ENCODE peak calls at places on chromosome 14, in nine cellular contexts. P, D, I, A, E, H, Z, M and N are unnamed samples.

GRCh38 chr14:86799244-86799647 is 1193.7 kb downstream of the GALC start:
- DNase-seq in P (peak), D (no peak), I (peak), A (peak), E (no peak), H (no peak), Z (peak), M (no peak), N (no peak)

GRCh38 chr14:92310776-92311375 is 12.1 kb upstream of the SLC24A4 start:
- DNase-seq in P (no peak), D (no peak), I (no peak), A (no peak), E (no peak), H (no peak), Z (no peak), M (no peak), N (no peak)

GRCh38 chr14:50943943-50944646 is at the start of gene PYGL:
- DNase-seq in P (no peak), D (peak), I (no peak), A (peak), E (peak), H (peak), Z (peak), M (peak), N (peak)

GRCh38 chr14:51684760-51685159 is 33.0 kb downstream of the FRMD6 start:
- DNase-seq in P (no peak), D (no peak), I (no peak), A (no peak), E (no peak), H (no peak), Z (no peak), M (no peak), N (no peak)

GRCh38 chr14:94689218-94689984 is 77.2 kb downstream of the SERPINA3 start:
- DNase-seq in P (peak), D (peak), I (no peak), A (peak), E (peak), H (peak), Z (peak), M (peak), N (peak)

GRCh38 chr14:101255765-101256125 is 305.6 kb upstream of the DIO3 start:
- DNase-seq in P (no peak), D (no peak), I (no peak), A (no peak), E (no peak), H (no peak), Z (no peak), M (no peak), N (no peak)

GRCh38 chr14:55123101-55123500 is 6.0 kb upstream of the LGALS3 start:
- DNase-seq in P (peak), D (no peak), I (no peak), A (no peak), E (no peak), H (no peak), Z (no peak), M (no peak), N (no peak)

GRCh38 chr14:22231022-22231421 is 358.0 kb downstream of the DAD1 start:
- DNase-seq in P (no peak), D (no peak), I (no peak), A (no peak), E (no peak), H (peak), Z (no peak), M (no peak), N (peak)

GRCh38 chr14:91253795-91254323 is 9.4 kb upstream of the GPR68 start:
- DNase-seq in P (no peak), D (no peak), I (no peak), A (no peak), E (no peak), H (no peak), Z (no peak), M (no peak), N (no peak)

GRCh38 chr14:100554082-100554677 is 33.0 kb downstream of the BEGAIN start:
- DNase-seq in P (no peak), D (no peak), I (no peak), A (peak), E (no peak), H (no peak), Z (peak), M (peak), N (no peak)

GRCh38 chr14:71852201-71852600 is 80.0 kb upstream of the RGS6 start:
- DNase-seq in P (no peak), D (no peak), I (no peak), A (no peak), E (no peak), H (no peak), Z (no peak), M (no peak), N (no peak)

GRCh38 chr14:22539831-22540230 is 49.2 kb downstream of the DAD1 start:
- DNase-seq in P (no peak), D (no peak), I (no peak), A (no peak), E (no peak), H (no peak), Z (no peak), M (no peak), N (no peak)

GRCh38 chr14:38065101-38065762 is 142.5 kb upstream of the SSTR1 start:
- DNase-seq in P (no peak), D (no peak), I (no peak), A (no peak), E (no peak), H (peak), Z (no peak), M (no peak), N (no peak)

GRCh38 chr14:21999400-21999799 is 325.8 kb upstream of the OR4E1 start:
- DNase-seq in P (no peak), D (no peak), I (no peak), A (no peak), E (no peak), H (no peak), Z (no peak), M (no peak), N (no peak)

GRCh38 chr14:104149617-104150141 is 11.3 kb downstream of the KIF26A start:
- DNase-seq in P (no peak), D (peak), I (no peak), A (no peak), E (no peak), H (no peak), Z (no peak), M (no peak), N (no peak)

GRCh38 chr14:100988411-100988900 is 84.9 kb upstream of the RTL1 start:
- DNase-seq in P (no peak), D (no peak), I (no peak), A (no peak), E (peak), H (no peak), Z (peak), M (no peak), N (no peak)

GRCh38 chr14:75971509-75971908 is 10.3 kb downstream of the TGFB3 start:
- DNase-seq in P (no peak), D (no peak), I (no peak), A (no peak), E (no peak), H (no peak), Z (no peak), M (no peak), N (no peak)

GRCh38 chr14:75969126-75969525 is 12.7 kb downstream of the TGFB3 start:
- DNase-seq in P (no peak), D (no peak), I (no peak), A (no peak), E (no peak), H (no peak), Z (no peak), M (no peak), N (no peak)

GRCh38 chr14:75969891-75970290 is 11.9 kb downstream of the TGFB3 start:
- DNase-seq in P (no peak), D (no peak), I (no peak), A (no peak), E (no peak), H (no peak), Z (peak), M (no peak), N (no peak)

GRCh38 chr14:75972729-75973480 is 8.9 kb downstream of the TGFB3 start:
- DNase-seq in P (no peak), D (no peak), I (no peak), A (no peak), E (no peak), H (no peak), Z (no peak), M (no peak), N (no peak)

DNA sequence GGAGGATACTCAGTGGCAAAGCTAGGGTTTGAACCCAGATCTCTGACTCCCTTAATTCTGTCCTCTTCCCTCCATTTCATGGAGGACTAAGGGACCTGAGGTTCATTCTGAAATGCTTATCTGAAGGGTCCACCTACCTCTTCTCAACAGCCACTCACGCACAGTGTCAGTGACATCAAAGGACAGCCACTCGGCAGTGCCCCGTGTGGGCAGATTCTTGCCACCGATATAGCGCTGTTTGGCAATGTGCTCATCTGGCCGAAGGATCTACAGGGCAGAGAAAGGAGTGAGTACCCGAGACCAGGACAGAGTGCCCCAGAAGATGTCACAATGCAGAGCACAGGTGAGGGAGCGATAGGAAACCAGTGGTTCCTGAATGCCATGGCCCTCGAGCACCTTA is 10.8 kb downstream of the TGFB3 start:
- DNase-seq in P (no peak), D (no peak), I (no peak), A (no peak), E (no peak), H (no peak), Z (no peak), M (no peak), N (no peak)
- TF ChIP-seq CTCF in P (no peak), D (no peak), I (no peak), A (no peak), E (no peak), H (no peak), Z (no peak), M (no peak), N (no peak)

DNA sequence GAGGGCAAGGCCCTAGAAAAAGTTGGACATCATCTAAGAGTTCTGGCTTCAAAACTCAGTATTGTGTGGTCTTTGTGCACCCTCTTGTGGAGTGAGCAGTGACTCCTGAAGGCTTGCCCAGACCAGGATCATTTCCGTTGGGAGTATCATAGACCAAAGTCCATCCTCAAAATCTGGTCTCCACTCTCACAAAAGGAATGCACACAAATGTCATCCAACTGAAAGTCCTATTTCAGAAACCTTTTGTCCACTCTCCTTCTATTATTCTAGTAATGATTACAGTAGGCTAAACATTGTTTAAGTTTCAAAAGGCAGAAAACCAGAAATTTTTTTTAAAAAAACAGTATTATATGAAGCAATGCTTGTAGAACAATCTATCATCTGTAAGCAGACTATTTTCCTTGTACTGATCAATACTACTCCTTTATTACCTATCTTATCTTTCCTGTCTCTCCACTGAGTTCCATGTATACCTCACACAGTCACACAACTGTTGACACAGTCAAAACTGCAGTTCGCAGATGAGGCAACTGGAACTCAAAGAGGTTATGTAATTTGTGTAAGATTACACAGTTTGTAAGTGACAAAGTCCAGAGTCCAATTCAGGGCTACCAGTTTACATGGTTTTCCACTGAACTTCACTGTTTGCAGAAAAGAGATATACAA is 41.4 kb downstream of the COX16 start:
- DNase-seq in P (peak), D (peak), I (peak), A (no peak), E (peak), H (peak), Z (peak), M (peak), N (peak)
- TF ChIP-seq CTCF in P (peak), D (no peak), I (peak), A (no peak), E (peak), H (peak), Z (peak), M (peak), N (no peak)

GRCh38 chr14:33188880-33189279 is 250.2 kb downstream of the NPAS3 start:
- DNase-seq in P (no peak), D (no peak), I (no peak), A (no peak), E (no peak), H (no peak), Z (no peak), M (no peak), N (no peak)

GRCh38 chr14:33186656-33187055 is 248.0 kb downstream of the NPAS3 start:
- DNase-seq in P (no peak), D (no peak), I (no peak), A (no peak), E (no peak), H (no peak), Z (no peak), M (no peak), N (no peak)

DNA sequence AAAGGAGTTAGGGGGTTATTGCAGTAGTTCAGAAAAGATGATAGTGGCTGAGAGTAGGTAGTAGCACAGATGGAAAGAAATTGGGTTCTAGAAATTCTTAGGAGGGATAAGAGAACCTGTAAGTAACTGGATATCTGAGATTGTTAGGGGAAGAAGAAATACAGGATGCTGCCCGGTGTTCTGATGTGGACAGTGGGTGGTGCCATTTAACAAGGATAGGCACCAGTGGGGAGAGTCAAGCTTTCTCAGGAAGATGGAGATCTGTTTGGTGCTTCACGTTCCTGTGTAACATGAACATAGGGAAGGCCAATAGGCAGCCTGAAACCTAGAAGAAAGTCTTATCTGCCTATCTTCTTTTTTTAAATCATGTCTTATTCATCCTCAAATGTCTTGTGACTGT is 245.9 kb downstream of the NPAS3 start:
- DNase-seq in P (no peak), D (no peak), I (no peak), A (no peak), E (no peak), H (no peak), Z (no peak), M (no peak), N (no peak)
- TF ChIP-seq CTCF in P (peak), D (no peak), I (no peak), A (no peak), E (no peak), H (peak), Z (no peak), M (peak), N (no peak)

GRCh38 chr14:25406818-25407217 is 356.9 kb upstream of the STXBP6 start:
- DNase-seq in P (no peak), D (no peak), I (peak), A (no peak), E (no peak), H (peak), Z (no peak), M (peak), N (no peak)
- TF ChIP-seq CTCF in P (peak), D (no peak), I (peak), A (no peak), E (peak), H (peak), Z (peak), M (peak), N (no peak)

DNA sequence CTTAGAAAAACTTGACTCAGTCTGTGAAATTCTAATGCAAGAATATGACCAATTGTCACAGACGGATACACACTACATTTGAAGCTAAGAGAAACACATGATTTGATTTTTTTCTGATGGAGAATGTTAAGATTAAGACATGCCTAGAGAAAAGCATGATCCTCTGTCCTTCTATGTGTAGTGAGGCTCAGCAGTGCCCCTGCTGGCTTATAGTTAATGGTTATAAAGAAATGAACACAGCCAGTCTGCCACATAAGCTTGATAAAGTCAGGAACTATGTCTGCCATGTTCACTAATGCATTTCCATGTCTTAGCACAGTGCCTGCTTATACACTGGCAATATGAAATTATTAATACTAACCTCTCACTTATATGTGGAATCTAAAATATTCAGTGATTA is 168.1 kb upstream of the DAAM1 start:
- DNase-seq in P (no peak), D (no peak), I (no peak), A (peak), E (no peak), H (peak), Z (peak), M (no peak), N (no peak)
- TF ChIP-seq CTCF in P (peak), D (no peak), I (peak), A (no peak), E (peak), H (peak), Z (peak), M (peak), N (no peak)

GRCh38 chr14:60272177-60272576 is 23.2 kb downstream of the PPM1A start:
- DNase-seq in P (no peak), D (no peak), I (no peak), A (no peak), E (no peak), H (no peak), Z (no peak), M (no peak), N (no peak)
- TF ChIP-seq CTCF in P (no peak), D (no peak), I (no peak), A (no peak), E (no peak), H (peak), Z (no peak), M (peak), N (no peak)

GRCh38 chr14:83217492-83217891 is 1683.8 kb upstream of the SEL1L start:
- DNase-seq in P (peak), D (no peak), I (no peak), A (peak), E (no peak), H (no peak), Z (no peak), M (no peak), N (no peak)
- TF ChIP-seq CTCF in P (peak), D (no peak), I (no peak), A (no peak), E (no peak), H (no peak), Z (no peak), M (no peak), N (no peak)

GRCh38 chr14:53967606-53968005 is 11.0 kb upstream of the BMP4 start:
- DNase-seq in P (no peak), D (no peak), I (no peak), A (no peak), E (no peak), H (no peak), Z (no peak), M (no peak), N (no peak)

GRCh38 chr14:53964249-53964648 is 7.6 kb upstream of the BMP4 start:
- DNase-seq in P (no peak), D (no peak), I (no peak), A (no peak), E (no peak), H (no peak), Z (no peak), M (no peak), N (no peak)

GRCh38 chr14:53968756-53969155 is 12.1 kb upstream of the BMP4 start:
- DNase-seq in P (no peak), D (no peak), I (no peak), A (no peak), E (no peak), H (no peak), Z (no peak), M (no peak), N (no peak)

GRCh38 chr14:53962954-53963490 is 6.4 kb upstream of the BMP4 start:
- DNase-seq in P (no peak), D (no peak), I (no peak), A (no peak), E (no peak), H (no peak), Z (no peak), M (no peak), N (no peak)

GRCh38 chr14:53963491-53964227 is 7.0 kb upstream of the BMP4 start:
- DNase-seq in P (no peak), D (peak), I (no peak), A (no peak), E (no peak), H (no peak), Z (no peak), M (no peak), N (no peak)
- TF ChIP-seq CTCF in P (peak), D (no peak), I (peak), A (peak), E (peak), H (no peak), Z (peak), M (no peak), N (no peak)

GRCh38 chr14:105549481-105549880 is 23.1 kb downstream of the TMEM121 start:
- DNase-seq in P (no peak), D (no peak), I (no peak), A (no peak), E (no peak), H (no peak), Z (no peak), M (no peak), N (no peak)

GRCh38 chr14:105547741-105548169 is 21.4 kb downstream of the TMEM121 start:
- DNase-seq in P (no peak), D (no peak), I (no peak), A (no peak), E (no peak), H (no peak), Z (no peak), M (no peak), N (no peak)
- TF ChIP-seq CTCF in P (no peak), D (no peak), I (no peak), A (no peak), E (no peak), H (no peak), Z (no peak), M (no peak), N (no peak)